ENCODE peak calls at places on chromosome 13, in seven cellular contexts. One of them, this sample, is unnamed.
A peak's percentile ranks its signal among the peaks of the same experiment; 100 is the strongest.

GRCh38 chr13:50618206-50618605 is 225.3 kb downstream of the DLEU7 start:
- DNase-seq in WERI-Rb-1: no peak
- DNase-seq in gastrocnemius medialis: no peak
- DNase-seq in cardiac muscle cell: no peak
- DNase-seq in PC-9: no peak
- DNase-seq in tibial artery: no peak
- DNase-seq in endothelial cell of umbilical vein: no peak
- DNase-seq in this sample: no peak

GRCh38 chr13:34926513-34926912 is 15.6 kb upstream of the NBEA start:
- DNase-seq in tibial artery: no peak
- DNase-seq in WERI-Rb-1: no peak
- DNase-seq in PC-9: no peak
- DNase-seq in cardiac muscle cell: peak; percentile 77
- DNase-seq in gastrocnemius medialis: no peak
- DNase-seq in endothelial cell of umbilical vein: peak; percentile 55
- DNase-seq in this sample: no peak

GRCh38 chr13:26502826-26503225 is 54.7 kb upstream of the WASF3 start:
- DNase-seq in WERI-Rb-1: no peak
- DNase-seq in tibial artery: peak; percentile 75
- DNase-seq in PC-9: no peak
- DNase-seq in endothelial cell of umbilical vein: peak; percentile 58
- DNase-seq in gastrocnemius medialis: peak; percentile 63
- DNase-seq in cardiac muscle cell: no peak
- DNase-seq in this sample: no peak

GRCh38 chr13:28220166-28220565 is 81.8 kb downstream of the PAN3 start:
- DNase-seq in tibial artery: no peak
- DNase-seq in endothelial cell of umbilical vein: peak; percentile 7
- DNase-seq in WERI-Rb-1: no peak
- DNase-seq in PC-9: no peak
- DNase-seq in cardiac muscle cell: no peak
- DNase-seq in gastrocnemius medialis: no peak
- DNase-seq in this sample: no peak

GRCh38 chr13:86185107-86185506 is 385.9 kb upstream of the SLITRK6 start:
- DNase-seq in endothelial cell of umbilical vein: no peak
- DNase-seq in WERI-Rb-1: no peak
- DNase-seq in tibial artery: no peak
- DNase-seq in cardiac muscle cell: no peak
- DNase-seq in PC-9: no peak
- DNase-seq in gastrocnemius medialis: no peak
- DNase-seq in this sample: no peak

GRCh38 chr13:32031025-32031814 is at the start of gene FRY:
- DNase-seq in cardiac muscle cell: peak; percentile 78
- DNase-seq in gastrocnemius medialis: peak; percentile 48
- DNase-seq in tibial artery: peak; percentile 63
- DNase-seq in endothelial cell of umbilical vein: peak; percentile 55
- DNase-seq in WERI-Rb-1: peak; percentile 78
- DNase-seq in PC-9: peak; percentile 57
- DNase-seq in this sample: peak; percentile 16

GRCh38 chr13:93876236-93876635 is 603.2 kb downstream of the DCT start:
- DNase-seq in cardiac muscle cell: no peak
- DNase-seq in tibial artery: no peak
- DNase-seq in PC-9: no peak
- DNase-seq in WERI-Rb-1: no peak
- DNase-seq in gastrocnemius medialis: no peak
- DNase-seq in endothelial cell of umbilical vein: no peak
- DNase-seq in this sample: no peak

GRCh38 chr13:60062502-60062901 is 101.2 kb downstream of the DIAPH3 start:
- DNase-seq in cardiac muscle cell: no peak
- DNase-seq in WERI-Rb-1: no peak
- DNase-seq in gastrocnemius medialis: no peak
- DNase-seq in endothelial cell of umbilical vein: no peak
- DNase-seq in tibial artery: no peak
- DNase-seq in PC-9: no peak
- DNase-seq in this sample: no peak

GRCh38 chr13:27592865-27593264 is 27.5 kb downstream of the LNX2 start:
- DNase-seq in tibial artery: no peak
- DNase-seq in cardiac muscle cell: no peak
- DNase-seq in gastrocnemius medialis: no peak
- DNase-seq in PC-9: no peak
- DNase-seq in WERI-Rb-1: no peak
- DNase-seq in endothelial cell of umbilical vein: no peak
- DNase-seq in this sample: no peak

GRCh38 chr13:67049744-67050143 is 180.4 kb downstream of the PCDH9 start:
- DNase-seq in tibial artery: no peak
- DNase-seq in WERI-Rb-1: no peak
- DNase-seq in cardiac muscle cell: no peak
- DNase-seq in endothelial cell of umbilical vein: no peak
- DNase-seq in gastrocnemius medialis: no peak
- DNase-seq in PC-9: no peak
- DNase-seq in this sample: no peak

GRCh38 chr13:37716395-37716794 is 117.8 kb upstream of the POSTN start:
- DNase-seq in gastrocnemius medialis: no peak
- DNase-seq in cardiac muscle cell: no peak
- DNase-seq in tibial artery: no peak
- DNase-seq in PC-9: no peak
- DNase-seq in endothelial cell of umbilical vein: peak; percentile 70
- DNase-seq in WERI-Rb-1: no peak
- DNase-seq in this sample: no peak

GRCh38 chr13:67101730-67102467 is 128.2 kb downstream of the PCDH9 start:
- DNase-seq in gastrocnemius medialis: no peak
- DNase-seq in WERI-Rb-1: no peak
- DNase-seq in cardiac muscle cell: no peak
- DNase-seq in endothelial cell of umbilical vein: no peak
- DNase-seq in PC-9: no peak
- DNase-seq in tibial artery: no peak
- DNase-seq in this sample: no peak

GRCh38 chr13:44271915-44272341 is 101.7 kb upstream of the SERP2 start:
- DNase-seq in WERI-Rb-1: no peak
- DNase-seq in cardiac muscle cell: peak; percentile 49
- DNase-seq in endothelial cell of umbilical vein: no peak
- DNase-seq in PC-9: no peak
- DNase-seq in tibial artery: peak; percentile 69
- DNase-seq in gastrocnemius medialis: peak; percentile 84
- DNase-seq in this sample: peak; percentile 24

GRCh38 chr13:102267191-102267590 is 134.7 kb downstream of the FGF14 start:
- DNase-seq in cardiac muscle cell: no peak
- DNase-seq in gastrocnemius medialis: no peak
- DNase-seq in PC-9: no peak
- DNase-seq in endothelial cell of umbilical vein: no peak
- DNase-seq in tibial artery: no peak
- DNase-seq in WERI-Rb-1: no peak
- DNase-seq in this sample: no peak

GRCh38 chr13:30718661-30719520 is 16.5 kb upstream of the ALOX5AP start:
- DNase-seq in PC-9: peak; percentile 86
- DNase-seq in endothelial cell of umbilical vein: no peak
- DNase-seq in cardiac muscle cell: no peak
- DNase-seq in WERI-Rb-1: no peak
- DNase-seq in tibial artery: no peak
- DNase-seq in gastrocnemius medialis: no peak
- DNase-seq in this sample: no peak

GRCh38 chr13:61417171-61417570 is 1.5 kb upstream of the PCDH20 start:
- DNase-seq in gastrocnemius medialis: no peak
- DNase-seq in cardiac muscle cell: no peak
- DNase-seq in tibial artery: no peak
- DNase-seq in WERI-Rb-1: no peak
- DNase-seq in PC-9: no peak
- DNase-seq in endothelial cell of umbilical vein: no peak
- DNase-seq in this sample: no peak

GRCh38 chr13:64767054-64767453 is 2463.1 kb downstream of the PCDH9 start:
- DNase-seq in WERI-Rb-1: no peak
- DNase-seq in PC-9: no peak
- DNase-seq in cardiac muscle cell: no peak
- DNase-seq in tibial artery: no peak
- DNase-seq in gastrocnemius medialis: no peak
- DNase-seq in endothelial cell of umbilical vein: no peak
- DNase-seq in this sample: no peak

GRCh38 chr13:99806671-99807070 is 164.9 kb downstream of the ZIC5 start:
- DNase-seq in cardiac muscle cell: no peak
- DNase-seq in PC-9: no peak
- DNase-seq in gastrocnemius medialis: no peak
- DNase-seq in endothelial cell of umbilical vein: no peak
- DNase-seq in tibial artery: no peak
- DNase-seq in WERI-Rb-1: peak; percentile 68
- DNase-seq in this sample: no peak

GRCh38 chr13:80742027-80742426 is 401.1 kb upstream of the SPRY2 start:
- DNase-seq in PC-9: no peak
- DNase-seq in cardiac muscle cell: no peak
- DNase-seq in WERI-Rb-1: no peak
- DNase-seq in tibial artery: no peak
- DNase-seq in endothelial cell of umbilical vein: peak; percentile 66
- DNase-seq in gastrocnemius medialis: no peak
- DNase-seq in this sample: no peak

GRCh38 chr13:25874907-25875306 is 176.9 kb downstream of the SHISA2 start:
- DNase-seq in tibial artery: no peak
- DNase-seq in WERI-Rb-1: no peak
- DNase-seq in cardiac muscle cell: no peak
- DNase-seq in gastrocnemius medialis: no peak
- DNase-seq in PC-9: no peak
- DNase-seq in endothelial cell of umbilical vein: no peak
- DNase-seq in this sample: no peak

GRCh38 chr13:31201341-31202024 is 1.7 kb downstream of the B3GLCT start:
- DNase-seq in gastrocnemius medialis: peak; percentile 23
- DNase-seq in cardiac muscle cell: no peak
- DNase-seq in endothelial cell of umbilical vein: no peak
- DNase-seq in WERI-Rb-1: no peak
- DNase-seq in tibial artery: peak; percentile 35
- DNase-seq in PC-9: no peak
- DNase-seq in this sample: peak; percentile 9

GRCh38 chr13:83546476-83546875 is 335.8 kb downstream of the SLITRK1 start:
- DNase-seq in cardiac muscle cell: no peak
- DNase-seq in endothelial cell of umbilical vein: no peak
- DNase-seq in PC-9: no peak
- DNase-seq in WERI-Rb-1: no peak
- DNase-seq in gastrocnemius medialis: no peak
- DNase-seq in tibial artery: no peak
- DNase-seq in this sample: no peak

GRCh38 chr13:34290661-34291060 is 472.7 kb downstream of the RFC3 start:
- DNase-seq in endothelial cell of umbilical vein: no peak
- DNase-seq in gastrocnemius medialis: no peak
- DNase-seq in WERI-Rb-1: no peak
- DNase-seq in PC-9: no peak
- DNase-seq in tibial artery: no peak
- DNase-seq in cardiac muscle cell: no peak
- DNase-seq in this sample: no peak

DNA sequence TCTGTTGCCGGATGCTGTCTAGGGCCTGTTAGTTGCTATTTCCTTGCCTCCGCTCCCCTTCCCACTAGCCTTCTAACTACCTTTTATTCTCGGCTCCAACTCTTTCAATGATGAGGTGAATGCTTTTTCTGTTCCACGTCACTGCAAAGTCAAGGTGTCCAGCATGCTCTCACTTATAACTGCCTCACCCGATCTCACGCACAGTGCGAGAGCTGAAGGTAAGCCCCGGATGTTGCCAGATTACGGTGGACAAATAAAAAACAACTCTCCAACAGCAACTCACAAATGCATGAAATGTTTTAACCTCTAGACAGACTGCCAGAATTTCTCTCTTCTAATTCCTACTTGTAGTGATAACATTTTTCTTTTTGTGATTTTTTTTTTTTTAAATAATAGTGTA is 169.9 kb downstream of the STK24 start:
- DNase-seq in gastrocnemius medialis: no peak
- DNase-seq in cardiac muscle cell: no peak
- DNase-seq in tibial artery: no peak
- DNase-seq in endothelial cell of umbilical vein: no peak
- DNase-seq in WERI-Rb-1: no peak
- DNase-seq in PC-9: no peak
- DNase-seq in this sample: no peak
- H3K27ac ChIP-seq in gastrocnemius medialis: no peak overlapping the region
- H3K27ac ChIP-seq in cardiac muscle cell: no peak overlapping the region
- H3K27ac ChIP-seq in tibial artery: no peak overlapping the region
- H3K27ac ChIP-seq in endothelial cell of umbilical vein: no peak overlapping the region
- H3K27ac ChIP-seq in WERI-Rb-1: no peak overlapping the region
- H3K27ac ChIP-seq in PC-9: no peak overlapping the region
- H3K27ac ChIP-seq in this sample: no peak overlapping the region

DNA sequence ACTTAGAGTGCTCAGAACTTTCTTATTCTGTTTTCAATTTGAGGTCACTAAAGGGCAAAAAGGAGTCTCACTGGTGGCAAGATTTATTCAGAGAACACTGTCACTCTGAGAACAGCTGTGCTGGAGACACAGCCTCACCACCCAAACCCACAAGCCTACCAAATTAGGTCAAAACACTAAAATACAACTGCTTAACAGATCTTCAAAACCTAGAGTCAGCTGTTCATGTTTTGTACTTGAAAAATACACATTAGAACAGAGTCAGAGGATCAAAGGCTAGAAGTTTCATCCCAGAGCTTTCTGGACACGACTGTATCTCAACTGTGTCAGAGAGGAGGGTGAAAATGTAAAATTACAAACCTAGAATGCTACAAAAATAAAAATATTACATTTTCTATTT is 89.3 kb downstream of the MIPEP start:
- DNase-seq in WERI-Rb-1: no peak
- DNase-seq in gastrocnemius medialis: no peak
- DNase-seq in endothelial cell of umbilical vein: no peak
- DNase-seq in cardiac muscle cell: no peak
- DNase-seq in tibial artery: no peak
- DNase-seq in PC-9: no peak
- DNase-seq in this sample: no peak
- H3K27ac ChIP-seq in WERI-Rb-1: no peak overlapping the region
- H3K27ac ChIP-seq in gastrocnemius medialis: no peak overlapping the region
- H3K27ac ChIP-seq in endothelial cell of umbilical vein: no peak overlapping the region
- H3K27ac ChIP-seq in cardiac muscle cell: no peak overlapping the region
- H3K27ac ChIP-seq in tibial artery: peak overlapping the region; percentile 31
- H3K27ac ChIP-seq in PC-9: no peak overlapping the region
- H3K27ac ChIP-seq in this sample: no peak overlapping the region

GRCh38 chr13:113506025-113506685 is 15.6 kb upstream of the DCUN1D2 start:
- DNase-seq in gastrocnemius medialis: no peak
- DNase-seq in cardiac muscle cell: no peak
- DNase-seq in tibial artery: no peak
- DNase-seq in PC-9: no peak
- DNase-seq in WERI-Rb-1: no peak
- DNase-seq in endothelial cell of umbilical vein: no peak
- DNase-seq in this sample: no peak
- H3K27ac ChIP-seq in gastrocnemius medialis: no peak overlapping the region
- H3K27ac ChIP-seq in cardiac muscle cell: no peak overlapping the region
- H3K27ac ChIP-seq in tibial artery: no peak overlapping the region
- H3K27ac ChIP-seq in PC-9: no peak overlapping the region
- H3K27ac ChIP-seq in WERI-Rb-1: no peak overlapping the region
- H3K27ac ChIP-seq in endothelial cell of umbilical vein: no peak overlapping the region
- H3K27ac ChIP-seq in this sample: no peak overlapping the region

DNA sequence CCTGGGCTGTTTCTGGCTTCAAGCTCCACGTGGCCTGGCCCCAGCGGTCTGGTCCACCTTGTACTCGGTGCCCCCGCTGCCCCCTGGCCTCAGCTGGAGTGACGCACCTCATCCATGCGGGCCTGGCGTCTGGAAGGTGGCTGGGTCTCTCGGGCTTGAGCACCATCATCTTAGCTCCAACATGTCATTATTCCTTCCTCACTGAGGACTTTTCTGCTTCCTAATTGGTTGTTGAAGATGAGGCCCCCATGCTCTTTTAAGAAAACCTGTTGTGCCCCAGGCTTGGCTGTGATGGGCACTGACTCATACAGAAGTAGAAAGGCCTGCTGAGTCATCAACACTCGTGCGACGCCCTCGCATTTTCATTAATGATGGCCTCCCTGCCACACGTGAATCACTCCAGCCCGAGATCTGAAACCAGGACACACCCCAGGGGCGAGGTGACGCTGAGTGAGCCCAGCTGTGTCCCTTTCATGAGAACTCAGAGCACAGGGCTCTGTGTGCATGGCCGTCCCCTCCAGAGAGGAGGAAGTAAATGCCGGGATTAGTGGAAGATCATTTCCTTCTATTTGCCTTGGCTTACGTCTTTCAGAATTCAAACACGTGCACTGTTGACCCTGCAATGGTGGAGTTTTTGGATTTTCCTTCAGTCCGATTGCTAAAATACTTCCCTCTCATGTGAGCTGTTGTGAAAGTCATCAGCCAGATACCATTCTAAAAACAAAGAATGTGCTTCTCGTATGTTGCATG is 14.0 kb upstream of the GJA3 start:
- DNase-seq in gastrocnemius medialis: peak; percentile 47
- DNase-seq in cardiac muscle cell: no peak
- DNase-seq in tibial artery: peak; percentile 85
- DNase-seq in PC-9: peak; percentile 97
- DNase-seq in WERI-Rb-1: no peak
- DNase-seq in endothelial cell of umbilical vein: peak; percentile 73
- DNase-seq in this sample: no peak
- H3K27ac ChIP-seq in gastrocnemius medialis: no peak overlapping the region
- H3K27ac ChIP-seq in cardiac muscle cell: no peak overlapping the region
- H3K27ac ChIP-seq in tibial artery: no peak overlapping the region
- H3K27ac ChIP-seq in PC-9: peak overlapping the region; percentile 66
- H3K27ac ChIP-seq in WERI-Rb-1: no peak overlapping the region
- H3K27ac ChIP-seq in endothelial cell of umbilical vein: no peak overlapping the region
- H3K27ac ChIP-seq in this sample: no peak overlapping the region

This sample was measured in substantia nigra.